ENCODE peak calls at places on chromosomes 11 and 22, in seven cellular contexts. L, U, W, C, S, X and P are unnamed samples.
A peak's percentile ranks its signal among the peaks of the same experiment; 100 is the strongest.

GRCh38 chr11:103789957-103790356 is 246.5 kb upstream of the DDI1 start:
- DNase-seq in L (no peak), U (no peak), W (no peak), C (no peak), S (no peak), X (no peak), P (no peak)

GRCh38 chr11:107009190-107009589 is 9.1 kb downstream of the GUCY1A2 start:
- DNase-seq in L (no peak), U (no peak), W (no peak), C (no peak), S (no peak), X (no peak), P (no peak)

GRCh38 chr11:119101367-119101758 is 290 bp downstream of the DPAGT1 start:
- DNase-seq in L (peak; percentile 47), U (no peak), W (peak; percentile 38), C (peak; percentile 49), S (no peak), X (peak; percentile 85), P (no peak)

GRCh38 chr11:71453911-71454304 is 905 bp downstream of the NADSYN1 start:
- DNase-seq in L (no peak), U (no peak), W (no peak), C (no peak), S (no peak), X (no peak), P (no peak)

GRCh38 chr11:114165326-114166230 is 106.1 kb downstream of the ZBTB16 start:
- DNase-seq in L (no peak), U (no peak), W (no peak), C (no peak), S (no peak), X (no peak), P (no peak)

GRCh38 chr11:102453286-102453797 is 777 bp upstream of the TMEM123 start:
- DNase-seq in L (peak; percentile 18), U (no peak), W (no peak), C (peak; percentile 38), S (no peak), X (no peak), P (no peak)

GRCh38 chr11:105821366-105821765 is 200.7 kb downstream of the MSANTD4 start:
- DNase-seq in L (no peak), U (no peak), W (no peak), C (no peak), S (no peak), X (no peak), P (no peak)

GRCh38 chr11:17716807-17717206 is 2.6 kb upstream of the MYOD1 start:
- DNase-seq in L (no peak), U (no peak), W (no peak), C (no peak), S (no peak), X (no peak), P (no peak)

GRCh38 chr22:36331306-36331911 is 56.4 kb downstream of the MYH9 start:
- DNase-seq in L (peak; percentile 57), U (peak; percentile 82), W (peak; percentile 75), C (peak; percentile 62), S (peak; percentile 81), X (no peak), P (no peak)

GRCh38 chr22:31752096-31752847 is 1.5 kb upstream of the DEPDC5 start:
- DNase-seq in L (no peak), U (no peak), W (no peak), C (no peak), S (no peak), X (no peak), P (no peak)

GRCh38 chr22:31754813-31755212 is 994 bp downstream of the DEPDC5 start:
- DNase-seq in L (no peak), U (no peak), W (peak; percentile 38), C (no peak), S (no peak), X (no peak), P (no peak)

GRCh38 chr22:31750365-31751284 is 693 bp upstream of the PRR14L start:
- DNase-seq in L (no peak), U (no peak), W (no peak), C (no peak), S (no peak), X (no peak), P (no peak)

GRCh38 chr22:31753634-31754471 is at the start of gene DEPDC5:
- DNase-seq in L (peak; percentile 97), U (peak; percentile 85), W (peak; percentile 91), C (peak; percentile 89), S (peak; percentile 79), X (peak; percentile 99), P (peak; percentile 96)

GRCh38 chr22:31753005-31753633 is 700 bp upstream of the DEPDC5 start:
- DNase-seq in L (peak; percentile 77), U (no peak), W (peak; percentile 87), C (peak; percentile 40), S (no peak), X (peak; percentile 76), P (no peak)
- TF ChIP-seq JUND in L (no peak), U (no peak), W (no peak), C (no peak), S (no peak), X (no peak), P (no peak)

GRCh38 chr11:12007769-12008737 is at the start of gene DKK3:
- DNase-seq in L (peak; percentile 86), U (no peak), W (no peak), C (no peak), S (no peak), X (peak; percentile 66), P (no peak)

GRCh38 chr11:12008790-12009616 is 577 bp upstream of the DKK3 start:
- DNase-seq in L (peak; percentile 99), U (no peak), W (no peak), C (peak; percentile 94), S (no peak), X (peak; percentile 88), P (no peak)

GRCh38 chr11:12005476-12005875 is 3.0 kb downstream of the DKK3 start:
- DNase-seq in L (no peak), U (no peak), W (no peak), C (no peak), S (no peak), X (no peak), P (no peak)

GRCh38 chr11:12006552-12007229 is 1.7 kb downstream of the DKK3 start:
- DNase-seq in L (no peak), U (no peak), W (no peak), C (no peak), S (no peak), X (no peak), P (no peak)

DNA sequence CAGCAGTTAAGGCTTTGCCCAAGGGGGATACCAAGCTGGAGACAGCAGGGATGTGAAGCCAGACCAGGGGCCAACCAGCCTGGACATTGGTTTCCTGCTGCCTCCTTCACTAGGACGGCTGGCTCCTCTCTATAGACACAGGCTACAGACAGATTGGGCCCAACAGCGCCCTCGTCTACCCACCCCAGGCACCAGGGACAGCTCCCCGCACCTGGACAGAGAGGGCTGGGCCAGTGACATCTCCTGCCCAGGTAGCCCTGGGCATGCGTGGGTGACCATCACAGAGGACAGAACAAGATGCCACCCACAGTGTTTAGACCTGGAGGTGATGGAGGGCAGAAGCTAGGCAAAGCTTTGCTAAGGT is 1.2 kb downstream of the DKK3 start:
- DNase-seq in L (no peak), U (no peak), W (no peak), C (no peak), S (no peak), X (no peak), P (no peak)
- TF ChIP-seq JUND in L (no peak), U (no peak), W (no peak), C (no peak), S (no peak), X (no peak), P (no peak)

GRCh38 chr11:120645639-120646038 is 134.1 kb downstream of the GRIK4 start:
- DNase-seq in L (no peak), U (no peak), W (no peak), C (no peak), S (no peak), X (peak; percentile 90), P (no peak)
- TF ChIP-seq JUND in L (no peak), U (no peak), W (no peak), C (no peak), S (no peak), X (no peak), P (no peak)

DNA sequence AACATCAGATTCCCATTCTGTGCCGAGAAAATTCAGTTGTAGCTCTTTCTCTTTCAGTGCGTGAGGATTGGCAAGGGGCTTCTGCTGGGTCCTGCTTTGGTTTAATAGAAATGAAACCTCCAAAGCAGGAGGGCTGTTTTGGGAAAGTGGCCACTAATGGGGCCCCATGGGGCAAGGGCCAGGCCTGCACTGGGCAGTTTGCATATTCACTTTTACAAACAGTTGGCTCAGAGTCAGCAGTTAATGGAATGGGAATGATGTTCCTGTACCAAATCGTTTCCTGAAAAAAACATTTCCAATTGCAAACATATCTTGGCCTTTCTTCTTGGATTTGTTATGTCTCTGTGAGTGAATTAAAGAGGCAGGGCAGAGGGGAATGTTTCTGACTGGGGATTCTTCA is 92.1 kb downstream of the PARVA start:
- DNase-seq in L (no peak), U (no peak), W (no peak), C (no peak), S (no peak), X (no peak), P (no peak)
- TF ChIP-seq JUND in L (no peak), U (no peak), W (no peak), C (no peak), S (no peak), X (no peak), P (no peak)

GRCh38 chr22:29205598-29206371 is at the start of gene EMID1:
- DNase-seq in L (peak; percentile 90), U (no peak), W (no peak), C (peak; percentile 90), S (no peak), X (peak; percentile 77), P (peak; percentile 51)
- TF ChIP-seq JUND in L (no peak), U (no peak), W (no peak), C (no peak), S (no peak), X (no peak), P (no peak)

DNA sequence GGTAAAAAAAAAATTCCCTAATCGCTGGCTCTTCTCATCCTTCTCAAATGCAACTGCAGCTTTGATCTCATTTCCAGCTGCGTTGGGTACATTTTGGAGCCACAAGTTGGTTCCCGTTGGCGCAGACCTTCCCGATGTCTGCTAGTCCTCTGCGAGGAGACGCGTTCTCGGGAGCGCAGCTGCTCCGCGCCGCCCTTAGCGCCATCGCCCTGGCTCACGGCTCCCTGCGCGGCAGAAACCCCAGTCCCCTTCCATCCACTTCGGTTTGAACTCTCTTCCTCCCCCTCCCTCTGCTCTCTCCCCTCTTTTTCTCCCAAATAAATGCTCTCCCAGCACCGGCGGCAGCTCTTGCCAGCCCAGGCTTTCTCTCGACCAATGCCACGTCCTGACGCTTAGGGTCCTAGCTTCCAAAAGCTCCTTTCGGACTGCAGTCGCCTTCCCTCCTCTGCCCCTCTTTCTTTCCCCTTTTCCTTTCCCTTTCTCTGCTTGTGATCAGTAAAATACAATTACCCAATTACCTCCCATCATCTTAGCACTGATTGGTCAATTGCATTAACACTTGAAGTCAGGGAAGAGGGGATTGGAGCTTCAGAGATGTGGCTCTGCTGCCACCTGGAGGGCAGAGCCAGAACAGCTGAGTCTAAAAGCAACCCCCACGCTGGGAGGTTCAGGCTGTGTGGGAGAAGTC is 1165.7 kb downstream of the LRRC4C start:
- DNase-seq in L (peak; percentile 82), U (no peak), W (peak; percentile 61), C (peak; percentile 64), S (peak; percentile 30), X (peak; percentile 84), P (peak; percentile 90)
- TF ChIP-seq JUND in L (no peak), U (no peak), W (no peak), C (no peak), S (no peak), X (no peak), P (no peak)